ENCODE peak calls at places on chromosome 11, in nine cellular contexts. One of them, this sample, is unnamed.

GRCh38 chr11:36095716-36096115 is 151.9 kb downstream of the LDLRAD3 start:
- DNase-seq in NB4: no peak
- DNase-seq in bronchial epithelial cell: no peak
- DNase-seq in right atrium auricular region: no peak
- DNase-seq in tibial nerve: no peak
- DNase-seq in fibroblast of the aortic adventitia: peak; percentile 39
- DNase-seq in GM13976: no peak
- DNase-seq in type B pancreatic cell: no peak
- DNase-seq in colonic mucosa: no peak
- DNase-seq in this sample: no peak

GRCh38 chr11:18727499-18728236 is 1.7 kb upstream of the IGSF22 start:
- DNase-seq in right atrium auricular region: no peak
- DNase-seq in type B pancreatic cell: no peak
- DNase-seq in fibroblast of the aortic adventitia: peak; percentile 20
- DNase-seq in colonic mucosa: peak; percentile 47
- DNase-seq in NB4: peak; percentile 56
- DNase-seq in GM13976: peak; percentile 77
- DNase-seq in bronchial epithelial cell: peak; percentile 33
- DNase-seq in tibial nerve: peak; percentile 16
- DNase-seq in this sample: peak; percentile 62

GRCh38 chr11:126210871-126211235 is 597 bp downstream of the RPUSD4 start:
- DNase-seq in tibial nerve: no peak
- DNase-seq in fibroblast of the aortic adventitia: peak; percentile 5
- DNase-seq in colonic mucosa: no peak
- DNase-seq in GM13976: no peak
- DNase-seq in type B pancreatic cell: no peak
- DNase-seq in bronchial epithelial cell: no peak
- DNase-seq in right atrium auricular region: no peak
- DNase-seq in NB4: no peak
- DNase-seq in this sample: no peak

GRCh38 chr11:3823303-3823702 is 14.9 kb downstream of the PGAP2 start:
- DNase-seq in right atrium auricular region: no peak
- DNase-seq in tibial nerve: no peak
- DNase-seq in bronchial epithelial cell: peak; percentile 37
- DNase-seq in type B pancreatic cell: no peak
- DNase-seq in fibroblast of the aortic adventitia: peak; percentile 76
- DNase-seq in colonic mucosa: no peak
- DNase-seq in NB4: no peak
- DNase-seq in GM13976: no peak
- DNase-seq in this sample: no peak

GRCh38 chr11:11155962-11156815 is 196.9 kb downstream of the CSNK2A3 start:
- DNase-seq in GM13976: peak; percentile 61
- DNase-seq in bronchial epithelial cell: no peak
- DNase-seq in NB4: peak; percentile 43
- DNase-seq in type B pancreatic cell: no peak
- DNase-seq in fibroblast of the aortic adventitia: no peak
- DNase-seq in tibial nerve: no peak
- DNase-seq in colonic mucosa: no peak
- DNase-seq in right atrium auricular region: no peak
- DNase-seq in this sample: peak; percentile 56

GRCh38 chr11:127925430-127925829 is 661.9 kb downstream of the ETS1 start:
- DNase-seq in colonic mucosa: no peak
- DNase-seq in type B pancreatic cell: no peak
- DNase-seq in bronchial epithelial cell: peak; percentile 96
- DNase-seq in GM13976: no peak
- DNase-seq in tibial nerve: no peak
- DNase-seq in right atrium auricular region: no peak
- DNase-seq in fibroblast of the aortic adventitia: peak; percentile 22
- DNase-seq in NB4: no peak
- DNase-seq in this sample: no peak

GRCh38 chr11:67265633-67266423 is 445 bp upstream of the GRK2 start:
- DNase-seq in NB4: peak; percentile 79
- DNase-seq in colonic mucosa: peak; percentile 83
- DNase-seq in type B pancreatic cell: peak; percentile 83
- DNase-seq in tibial nerve: peak; percentile 69
- DNase-seq in fibroblast of the aortic adventitia: peak; percentile 53
- DNase-seq in GM13976: peak; percentile 90
- DNase-seq in bronchial epithelial cell: no peak
- DNase-seq in right atrium auricular region: no peak
- DNase-seq in this sample: peak; percentile 76

GRCh38 chr11:6962673-6963072 is 36.4 kb downstream of the ZNF215 start:
- DNase-seq in NB4: no peak
- DNase-seq in type B pancreatic cell: no peak
- DNase-seq in colonic mucosa: no peak
- DNase-seq in GM13976: no peak
- DNase-seq in fibroblast of the aortic adventitia: peak; percentile 45
- DNase-seq in bronchial epithelial cell: no peak
- DNase-seq in right atrium auricular region: no peak
- DNase-seq in tibial nerve: no peak
- DNase-seq in this sample: no peak

GRCh38 chr11:30165652-30166051 is 65.2 kb upstream of the FSHB start:
- DNase-seq in fibroblast of the aortic adventitia: no peak
- DNase-seq in tibial nerve: no peak
- DNase-seq in bronchial epithelial cell: no peak
- DNase-seq in NB4: no peak
- DNase-seq in GM13976: no peak
- DNase-seq in right atrium auricular region: no peak
- DNase-seq in colonic mucosa: no peak
- DNase-seq in type B pancreatic cell: no peak
- DNase-seq in this sample: no peak

GRCh38 chr11:35990170-35990569 is 46.3 kb downstream of the LDLRAD3 start:
- DNase-seq in right atrium auricular region: no peak
- DNase-seq in GM13976: no peak
- DNase-seq in tibial nerve: no peak
- DNase-seq in colonic mucosa: no peak
- DNase-seq in fibroblast of the aortic adventitia: no peak
- DNase-seq in NB4: no peak
- DNase-seq in type B pancreatic cell: no peak
- DNase-seq in bronchial epithelial cell: no peak
- DNase-seq in this sample: no peak

GRCh38 chr11:13963949-13964770 is 1.6 kb downstream of the SPON1 start:
- DNase-seq in colonic mucosa: peak; percentile 76
- DNase-seq in GM13976: peak; percentile 31
- DNase-seq in tibial nerve: no peak
- DNase-seq in bronchial epithelial cell: no peak
- DNase-seq in type B pancreatic cell: no peak
- DNase-seq in right atrium auricular region: no peak
- DNase-seq in NB4: no peak
- DNase-seq in fibroblast of the aortic adventitia: no peak
- DNase-seq in this sample: peak; percentile 9

DNA sequence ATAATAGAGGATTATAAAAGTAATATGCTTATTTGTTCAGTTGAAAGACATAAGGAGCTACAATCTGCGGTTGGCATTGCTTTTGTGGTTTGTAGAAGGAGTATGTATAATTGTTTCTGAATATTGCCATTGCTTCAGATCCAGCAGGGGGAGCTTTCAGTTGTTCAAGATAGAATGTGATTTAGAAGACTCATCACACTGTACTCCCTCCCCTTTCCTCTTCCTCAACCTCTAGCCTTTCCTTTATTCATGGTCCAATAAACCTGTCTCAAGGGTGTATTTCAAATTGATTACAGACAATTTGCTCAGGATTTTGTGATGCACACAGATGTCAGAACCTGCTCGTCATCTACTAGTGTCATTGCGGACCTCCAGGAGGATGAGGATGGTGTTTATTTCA is 9.8 kb downstream of the PRMT3 start:
- DNase-seq in fibroblast of the aortic adventitia: peak; percentile 62
- DNase-seq in NB4: peak; percentile 69
- DNase-seq in tibial nerve: no peak
- DNase-seq in GM13976: peak; percentile 42
- DNase-seq in type B pancreatic cell: no peak
- DNase-seq in colonic mucosa: no peak
- DNase-seq in right atrium auricular region: no peak
- DNase-seq in bronchial epithelial cell: peak; percentile 51
- DNase-seq in this sample: peak; percentile 30
- TF ChIP-seq CTCF in fibroblast of the aortic adventitia: peak; percentile 64
- TF ChIP-seq CTCF in NB4: peak; percentile 54
- TF ChIP-seq CTCF in tibial nerve: no peak
- TF ChIP-seq CTCF in GM13976: peak; percentile 45
- TF ChIP-seq CTCF in type B pancreatic cell: peak; percentile 77
- TF ChIP-seq CTCF in colonic mucosa: peak; percentile 37
- TF ChIP-seq CTCF in right atrium auricular region: peak; percentile 28
- TF ChIP-seq CTCF in bronchial epithelial cell: peak; percentile 67
- TF ChIP-seq CTCF in this sample: no peak

GRCh38 chr11:82775736-82776346 is 42.2 kb upstream of the FAM181B start:
- DNase-seq in fibroblast of the aortic adventitia: peak; percentile 61
- DNase-seq in NB4: peak; percentile 63
- DNase-seq in tibial nerve: peak; percentile 9
- DNase-seq in type B pancreatic cell: no peak
- DNase-seq in bronchial epithelial cell: peak; percentile 55
- DNase-seq in colonic mucosa: peak; percentile 32
- DNase-seq in right atrium auricular region: no peak
- DNase-seq in GM13976: peak; percentile 51
- DNase-seq in this sample: peak; percentile 35
- TF ChIP-seq CTCF in fibroblast of the aortic adventitia: peak; percentile 94
- TF ChIP-seq CTCF in NB4: peak; percentile 94
- TF ChIP-seq CTCF in tibial nerve: peak; percentile 15
- TF ChIP-seq CTCF in type B pancreatic cell: peak; percentile 71
- TF ChIP-seq CTCF in bronchial epithelial cell: peak; percentile 70
- TF ChIP-seq CTCF in colonic mucosa: peak; percentile 60
- TF ChIP-seq CTCF in right atrium auricular region: peak; percentile 10
- TF ChIP-seq CTCF in GM13976: peak; percentile 69
- TF ChIP-seq CTCF in this sample: peak; percentile 63

DNA sequence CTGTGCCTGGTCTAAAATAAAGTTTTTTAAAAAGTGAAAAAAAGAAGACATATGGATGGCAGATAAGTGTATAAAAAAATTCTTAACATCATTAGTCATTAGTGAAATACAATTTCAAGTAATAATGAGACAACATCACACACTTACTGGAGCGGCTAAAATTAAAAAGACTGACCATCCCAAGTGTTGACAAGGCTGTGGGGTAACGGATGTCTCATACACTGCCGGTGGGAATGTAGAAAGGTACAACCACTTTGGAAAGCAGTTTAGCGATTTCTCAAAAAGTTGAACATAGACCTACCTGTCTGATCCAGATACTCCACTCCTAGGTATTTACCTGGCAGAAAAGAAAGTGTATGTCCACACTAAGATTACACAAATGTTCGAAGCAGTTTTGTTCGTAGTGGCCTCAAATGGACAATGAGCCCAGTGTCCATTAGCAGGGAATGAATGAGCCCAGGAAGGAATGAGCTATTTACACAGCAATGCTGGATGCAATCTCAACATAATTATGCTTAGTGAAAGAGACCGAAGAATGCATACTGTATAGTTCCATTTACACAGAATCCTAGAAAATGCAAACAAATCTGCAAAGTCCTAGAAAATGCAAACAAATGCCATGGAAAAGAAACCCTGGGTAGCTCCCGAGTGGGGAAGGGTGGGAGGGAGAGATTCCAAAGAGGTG is 6.7 kb upstream of the MUC2 start:
- DNase-seq in colonic mucosa: no peak
- DNase-seq in tibial nerve: no peak
- DNase-seq in NB4: no peak
- DNase-seq in GM13976: no peak
- DNase-seq in type B pancreatic cell: no peak
- DNase-seq in bronchial epithelial cell: no peak
- DNase-seq in fibroblast of the aortic adventitia: no peak
- DNase-seq in right atrium auricular region: no peak
- DNase-seq in this sample: no peak
- TF ChIP-seq CTCF in colonic mucosa: no peak
- TF ChIP-seq CTCF in tibial nerve: no peak
- TF ChIP-seq CTCF in NB4: no peak
- TF ChIP-seq CTCF in GM13976: no peak
- TF ChIP-seq CTCF in type B pancreatic cell: no peak
- TF ChIP-seq CTCF in bronchial epithelial cell: no peak
- TF ChIP-seq CTCF in fibroblast of the aortic adventitia: no peak
- TF ChIP-seq CTCF in right atrium auricular region: no peak
- TF ChIP-seq CTCF in this sample: no peak

GRCh38 chr11:94396282-94396681 is 4.9 kb downstream of the GPR83 start:
- DNase-seq in colonic mucosa: no peak
- DNase-seq in bronchial epithelial cell: no peak
- DNase-seq in right atrium auricular region: no peak
- DNase-seq in GM13976: no peak
- DNase-seq in tibial nerve: no peak
- DNase-seq in NB4: no peak
- DNase-seq in type B pancreatic cell: no peak
- DNase-seq in fibroblast of the aortic adventitia: no peak
- DNase-seq in this sample: no peak
- TF ChIP-seq CTCF in colonic mucosa: no peak
- TF ChIP-seq CTCF in bronchial epithelial cell: no peak
- TF ChIP-seq CTCF in right atrium auricular region: no peak
- TF ChIP-seq CTCF in GM13976: no peak
- TF ChIP-seq CTCF in tibial nerve: no peak
- TF ChIP-seq CTCF in NB4: no peak
- TF ChIP-seq CTCF in type B pancreatic cell: no peak
- TF ChIP-seq CTCF in fibroblast of the aortic adventitia: no peak
- TF ChIP-seq CTCF in this sample: no peak

DNA sequence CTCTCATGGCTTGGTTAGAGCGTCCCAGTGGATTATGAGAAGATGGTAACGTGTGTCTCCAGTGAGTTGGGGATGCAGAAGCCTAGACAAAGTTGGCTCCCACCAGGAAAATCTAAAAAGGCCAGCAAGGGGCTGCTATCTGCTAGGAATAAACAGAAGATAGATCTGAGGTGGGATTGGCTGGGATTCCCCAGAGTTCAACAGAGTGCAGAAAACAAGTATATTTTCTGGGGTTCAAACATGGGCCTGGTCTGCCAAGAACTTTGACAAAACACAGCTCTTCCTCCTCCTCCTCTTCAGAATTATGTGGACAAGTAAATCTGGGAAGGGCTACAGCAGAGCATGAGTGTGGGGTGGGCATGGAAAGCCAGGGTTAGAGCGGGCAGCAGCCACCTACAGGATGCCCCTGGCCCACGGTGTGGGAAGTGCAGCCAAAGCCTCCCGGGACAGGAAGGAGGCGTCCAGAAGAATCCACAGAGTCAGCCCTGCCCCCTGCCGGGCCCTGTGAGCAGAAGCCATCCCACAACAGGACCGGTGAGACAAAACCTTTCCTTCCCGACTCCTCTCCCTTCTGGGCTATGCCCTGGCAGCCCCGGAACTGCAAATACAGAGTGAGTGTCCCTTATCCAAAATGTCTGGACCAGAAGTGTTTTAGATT is 67.1 kb downstream of the CD82 start:
- DNase-seq in bronchial epithelial cell: peak; percentile 21
- DNase-seq in GM13976: peak; percentile 57
- DNase-seq in colonic mucosa: peak; percentile 31
- DNase-seq in fibroblast of the aortic adventitia: no peak
- DNase-seq in type B pancreatic cell: no peak
- DNase-seq in tibial nerve: no peak
- DNase-seq in right atrium auricular region: peak; percentile 58
- DNase-seq in NB4: peak; percentile 40
- DNase-seq in this sample: peak; percentile 54
- TF ChIP-seq CTCF in bronchial epithelial cell: peak; percentile 65
- TF ChIP-seq CTCF in GM13976: peak; percentile 16
- TF ChIP-seq CTCF in colonic mucosa: peak; percentile 33
- TF ChIP-seq CTCF in fibroblast of the aortic adventitia: peak; percentile 29
- TF ChIP-seq CTCF in type B pancreatic cell: peak; percentile 62
- TF ChIP-seq CTCF in tibial nerve: no peak
- TF ChIP-seq CTCF in right atrium auricular region: peak; percentile 13
- TF ChIP-seq CTCF in NB4: peak; percentile 25
- TF ChIP-seq CTCF in this sample: peak; percentile 55